ENCODE peak calls at places on chromosomes 5 and 9, in eight cellular contexts. P is fibroblast of pulmonary artery, B is natural killer cell, E is neural crest cell, T is uterus, I is Caco-2, Z is lower leg skin, L is cardiac muscle cell. D is an unnamed sample.

GRCh38 chr5:132671000-132671399 is 2.8 kb upstream of the IL4 start:
- DNase-seq in P (no peak), B (no peak), E (no peak), T (no peak), I (no peak), Z (no peak), L (no peak), D (no peak)

GRCh38 chr9:128983536-128983935 is 36.0 kb downstream of the NUP188 start:
- DNase-seq in P (no peak), B (no peak), E (no peak), T (no peak), I (no peak), Z (peak), L (no peak), D (no peak)

GRCh38 chr9:136757328-136757727 is 715 bp downstream of the LCN8 start:
- DNase-seq in P (no peak), B (no peak), E (no peak), T (no peak), I (no peak), Z (no peak), L (no peak), D (no peak)

GRCh38 chr5:14914603-14915277 is 43.2 kb upstream of the ANKH start:
- DNase-seq in P (peak), B (no peak), E (no peak), T (no peak), I (no peak), Z (no peak), L (no peak), D (no peak)

GRCh38 chr5:10676224-10676623 is 84.8 kb downstream of the DAP start:
- DNase-seq in P (no peak), B (no peak), E (no peak), T (no peak), I (no peak), Z (peak), L (no peak), D (no peak)

GRCh38 chr9:93020785-93021670 is 37.5 kb upstream of the SUSD3 start:
- DNase-seq in P (no peak), B (no peak), E (no peak), T (no peak), I (no peak), Z (no peak), L (no peak), D (no peak)

GRCh38 chr5:180162304-180162661 is 46.7 kb downstream of the RASGEF1C start:
- DNase-seq in P (no peak), B (no peak), E (no peak), T (no peak), I (no peak), Z (peak), L (no peak), D (no peak)

GRCh38 chr5:34923694-34924461 is 5.5 kb upstream of the DNAJC21 start:
- DNase-seq in P (peak), B (no peak), E (no peak), T (no peak), I (no peak), Z (no peak), L (peak), D (no peak)

GRCh38 chr5:569868-570361 is 42.2 kb upstream of the CEP72 start:
- DNase-seq in P (no peak), B (no peak), E (no peak), T (no peak), I (peak), Z (peak), L (no peak), D (no peak)

GRCh38 chr5:173016621-173017046 is 33.1 kb downstream of the ATP6V0E1 start:
- DNase-seq in P (peak), B (no peak), E (no peak), T (no peak), I (no peak), Z (peak), L (peak), D (no peak)

GRCh38 chr5:15807861-15808260 is 307.9 kb downstream of the FBXL7 start:
- DNase-seq in P (peak), B (no peak), E (no peak), T (peak), I (no peak), Z (no peak), L (peak), D (no peak)

GRCh38 chr9:130756460-130757152 is 63.0 kb downstream of the EXOSC2 start:
- DNase-seq in P (no peak), B (no peak), E (no peak), T (no peak), I (no peak), Z (no peak), L (no peak), D (no peak)

GRCh38 chr5:135204151-135204600 is 170.1 kb upstream of the PITX1 start:
- DNase-seq in P (no peak), B (no peak), E (no peak), T (no peak), I (no peak), Z (no peak), L (peak), D (no peak)

GRCh38 chr9:122941560-122942234 is 877 bp downstream of the RABGAP1 start:
- DNase-seq in P (peak), B (no peak), E (no peak), T (no peak), I (no peak), Z (no peak), L (peak), D (no peak)

GRCh38 chr5:38291355-38291754 is 33.0 kb downstream of the EGFLAM start:
- DNase-seq in P (no peak), B (no peak), E (no peak), T (no peak), I (no peak), Z (no peak), L (no peak), D (no peak)

GRCh38 chr5:58921106-58921505 is 338.2 kb downstream of the RAB3C start:
- DNase-seq in P (peak), B (no peak), E (no peak), T (no peak), I (no peak), Z (no peak), L (peak), D (no peak)

GRCh38 chr5:95734156-95734555 is 3.0 kb downstream of the RHOBTB3 start:
- DNase-seq in P (no peak), B (no peak), E (no peak), T (no peak), I (no peak), Z (no peak), L (no peak), D (no peak)

GRCh38 chr5:95730730-95731570 is at the start of gene RHOBTB3:
- DNase-seq in P (peak), B (peak), E (peak), T (peak), I (peak), Z (peak), L (peak), D (peak)

GRCh38 chr5:95733100-95733499 is 2.0 kb downstream of the RHOBTB3 start:
- DNase-seq in P (no peak), B (no peak), E (no peak), T (no peak), I (no peak), Z (no peak), L (no peak), D (no peak)

GRCh38 chr5:95730011-95730700 is 980 bp upstream of the RHOBTB3 start:
- DNase-seq in P (no peak), B (no peak), E (no peak), T (no peak), I (no peak), Z (no peak), L (no peak), D (no peak)

DNA sequence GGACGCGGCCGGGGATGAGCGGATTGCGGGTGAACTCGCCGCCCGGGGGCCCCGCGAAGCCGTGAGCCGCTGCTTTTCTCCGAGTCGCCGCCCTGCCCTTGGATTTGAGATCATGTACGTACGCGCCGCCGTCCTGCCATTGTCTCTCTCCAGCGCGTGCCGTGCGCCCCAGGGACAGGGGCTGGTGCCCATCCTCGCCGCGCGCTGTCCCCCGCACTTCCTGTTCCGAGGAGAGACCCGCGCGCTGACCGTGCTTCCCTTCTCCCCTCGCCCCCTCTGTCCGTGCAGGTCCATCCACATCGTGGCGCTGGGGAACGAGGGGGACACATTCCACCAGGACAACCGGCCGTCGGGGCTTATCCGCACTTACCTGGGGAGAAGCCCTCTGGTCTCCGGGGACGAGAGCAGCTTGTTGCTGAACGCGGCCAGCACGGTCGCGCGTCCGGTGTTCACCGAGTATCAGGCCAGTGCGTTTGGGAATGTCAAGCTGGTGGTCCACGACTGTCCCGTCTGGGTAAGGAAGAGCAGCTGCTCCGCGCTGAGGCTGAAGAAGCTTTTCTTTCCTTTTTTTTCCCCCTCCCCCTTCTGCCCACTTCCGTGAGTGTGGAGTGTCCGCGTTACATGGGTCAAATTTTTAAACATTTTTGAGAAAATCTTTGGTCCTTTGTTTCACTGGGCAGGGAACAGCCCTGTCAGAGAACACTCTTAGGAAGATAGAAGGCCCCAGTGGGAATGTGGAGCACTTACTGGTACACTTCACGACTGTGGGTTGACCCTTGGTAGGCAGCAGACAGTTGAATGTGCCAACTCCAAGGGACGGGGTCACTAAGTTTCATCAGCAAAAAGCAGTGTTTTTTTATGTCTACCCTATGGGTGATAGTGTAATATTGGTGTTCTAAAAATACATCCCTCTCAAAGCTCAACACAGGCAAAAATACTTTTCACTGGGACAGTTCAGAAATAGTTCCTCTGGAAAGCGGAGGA is 727 bp downstream of the RHOBTB3 start:
- DNase-seq in P (peak), B (peak), E (peak), T (peak), I (peak), Z (peak), L (peak), D (no peak)
- TF ChIP-seq CTCF in P (no peak), B (no peak), E (no peak), T (no peak), I (no peak), Z (no peak), L (no peak), D (no peak)

GRCh38 chr5:169914766-169915165 is 65.5 kb downstream of the INSYN2B start:
- DNase-seq in P (peak), B (no peak), E (peak), T (no peak), I (no peak), Z (peak), L (peak), D (no peak)

GRCh38 chr5:169909945-169910344 is 70.3 kb downstream of the INSYN2B start:
- DNase-seq in P (no peak), B (no peak), E (no peak), T (no peak), I (no peak), Z (no peak), L (no peak), D (no peak)

GRCh38 chr5:169910393-169910792 is 69.9 kb downstream of the INSYN2B start:
- DNase-seq in P (no peak), B (no peak), E (no peak), T (no peak), I (no peak), Z (no peak), L (no peak), D (no peak)

GRCh38 chr5:169913479-169913878 is 66.8 kb downstream of the INSYN2B start:
- DNase-seq in P (no peak), B (no peak), E (no peak), T (no peak), I (no peak), Z (no peak), L (peak), D (no peak)

DNA sequence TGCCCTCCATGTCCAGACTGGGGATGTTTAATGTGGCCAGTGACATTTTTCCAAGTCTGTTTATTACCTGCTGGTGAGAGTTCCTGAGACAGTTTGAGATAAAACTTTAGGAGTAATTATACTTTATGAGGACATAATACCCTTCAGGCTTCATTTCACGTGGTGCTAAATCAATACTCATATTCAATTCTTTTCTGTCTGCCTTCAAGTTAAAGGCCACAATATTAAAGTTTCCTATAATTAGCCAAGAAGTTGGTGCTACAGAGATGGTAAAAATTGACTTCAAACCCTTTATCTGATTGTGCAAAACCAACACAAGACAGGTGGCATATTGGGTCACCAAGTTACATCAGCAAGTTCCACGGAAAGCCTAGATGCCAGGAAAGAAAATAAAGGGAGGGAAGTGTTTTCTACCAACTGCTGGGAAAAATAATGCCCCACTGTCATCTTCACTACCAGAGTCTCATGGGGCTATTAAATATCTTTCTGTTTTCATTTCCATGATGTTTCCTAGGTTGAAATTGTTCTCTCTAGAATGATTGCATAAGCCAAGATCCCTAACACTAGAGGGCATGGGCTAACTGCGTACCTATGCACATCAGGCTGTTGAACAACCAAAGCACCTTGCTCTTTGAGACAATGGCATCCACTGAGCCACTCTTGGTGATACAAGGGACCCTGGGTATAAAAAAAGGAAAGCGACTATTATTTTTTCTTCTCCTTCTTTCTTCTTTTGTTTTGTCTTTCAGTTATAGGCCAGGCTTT is 68.7 kb downstream of the INSYN2B start:
- DNase-seq in P (no peak), B (no peak), E (no peak), T (no peak), I (no peak), Z (no peak), L (no peak), D (no peak)
- TF ChIP-seq CTCF in P (no peak), B (no peak), E (no peak), T (no peak), I (no peak), Z (no peak), L (no peak), D (no peak)

DNA sequence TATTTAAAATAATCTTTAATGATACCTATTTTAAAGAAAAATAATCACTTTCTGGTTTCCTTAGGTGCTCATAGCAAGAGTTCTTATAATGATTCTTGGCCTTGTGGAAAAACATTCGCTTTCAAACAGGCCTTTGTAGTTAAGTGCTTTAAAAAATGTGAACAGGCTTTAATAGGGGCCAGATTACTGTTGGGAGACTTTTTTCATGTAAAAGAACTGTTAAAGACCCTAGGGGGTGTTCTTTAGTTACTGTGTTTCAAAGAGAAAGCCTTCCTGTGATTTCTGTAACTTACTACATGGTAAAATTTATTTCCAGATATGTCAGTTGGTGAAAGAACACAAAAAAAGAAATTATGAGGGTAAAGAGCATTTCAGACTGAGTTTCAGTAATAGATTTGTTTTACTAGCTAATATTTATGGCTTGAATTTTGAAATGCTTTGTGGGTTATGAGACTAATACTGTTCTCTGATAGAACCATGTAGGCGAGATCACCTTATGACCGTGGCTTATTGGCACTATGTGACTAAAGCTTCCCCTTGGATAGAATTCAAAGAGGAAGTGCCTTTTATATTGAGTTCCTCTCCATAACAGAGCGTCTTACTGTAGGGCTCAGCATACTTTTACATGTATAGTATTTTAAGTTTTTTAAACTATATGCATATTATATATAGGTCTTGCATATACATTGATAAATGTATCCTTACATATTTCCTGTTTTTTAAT is 70.8 kb downstream of the CSNK1G3 start:
- DNase-seq in P (no peak), B (no peak), E (no peak), T (no peak), I (no peak), Z (no peak), L (no peak), D (no peak)
- TF ChIP-seq CTCF in P (no peak), B (no peak), E (no peak), T (no peak), I (no peak), Z (no peak), L (no peak), D (no peak)

GRCh38 chr5:140151719-140152609 is 23.0 kb upstream of the CYSTM1 start:
- DNase-seq in P (no peak), B (no peak), E (no peak), T (no peak), I (no peak), Z (peak), L (no peak), D (no peak)
- TF ChIP-seq CTCF in P (no peak), B (no peak), E (no peak), T (no peak), I (no peak), Z (no peak), L (no peak), D (no peak)

GRCh38 chr5:150541397-150541675 is 33.4 kb downstream of the NDST1 start:
- DNase-seq in P (no peak), B (no peak), E (no peak), T (no peak), I (no peak), Z (peak), L (no peak), D (no peak)

GRCh38 chr5:150544606-150545219 is 36.8 kb downstream of the NDST1 start:
- DNase-seq in P (peak), B (peak), E (peak), T (peak), I (peak), Z (peak), L (peak), D (peak)

GRCh38 chr5:150541895-150542294 is 34.0 kb downstream of the NDST1 start:
- DNase-seq in P (no peak), B (no peak), E (no peak), T (no peak), I (no peak), Z (no peak), L (no peak), D (no peak)

GRCh38 chr5:150540615-150541396 is 32.9 kb downstream of the NDST1 start:
- DNase-seq in P (peak), B (no peak), E (no peak), T (peak), I (no peak), Z (peak), L (peak), D (no peak)

GRCh38 chr5:150542933-150543445 is 35.1 kb downstream of the NDST1 start:
- DNase-seq in P (no peak), B (no peak), E (no peak), T (no peak), I (peak), Z (peak), L (no peak), D (no peak)
- TF ChIP-seq CTCF in P (no peak), B (no peak), E (no peak), T (no peak), I (no peak), Z (no peak), L (no peak), D (no peak)

GRCh38 chr9:71005456-71005855 is 116.0 kb downstream of the TRPM3 start:
- DNase-seq in P (no peak), B (no peak), E (no peak), T (no peak), I (no peak), Z (no peak), L (no peak), D (no peak)

GRCh38 chr9:71001780-71002386 is 119.5 kb downstream of the TRPM3 start:
- DNase-seq in P (peak), B (no peak), E (no peak), T (no peak), I (peak), Z (no peak), L (peak), D (no peak)

GRCh38 chr9:71004196-71004595 is 117.2 kb downstream of the TRPM3 start:
- DNase-seq in P (no peak), B (no peak), E (no peak), T (no peak), I (no peak), Z (no peak), L (peak), D (no peak)

GRCh38 chr9:70998962-70999361 is 122.5 kb downstream of the TRPM3 start:
- DNase-seq in P (peak), B (no peak), E (no peak), T (no peak), I (no peak), Z (no peak), L (peak), D (no peak)

DNA sequence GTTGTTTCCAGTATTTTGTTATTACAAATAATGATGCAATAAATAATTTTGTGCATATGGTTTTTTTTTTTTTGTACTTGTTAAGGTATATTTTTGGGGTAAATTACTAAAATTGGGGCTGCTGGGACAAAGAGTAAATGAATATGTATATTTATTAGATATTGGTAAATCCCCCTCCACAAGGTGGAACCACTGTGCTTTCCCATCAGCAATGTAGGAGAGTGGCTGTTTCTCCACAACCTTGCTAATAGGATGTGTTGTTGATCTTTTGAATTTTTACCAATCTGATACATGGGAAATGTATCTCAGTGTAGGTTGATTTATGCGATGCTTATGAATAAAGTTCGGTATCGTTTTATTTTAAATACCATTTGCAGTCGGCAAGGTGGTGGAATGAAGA is 118.1 kb downstream of the TRPM3 start:
- DNase-seq in P (no peak), B (no peak), E (no peak), T (no peak), I (no peak), Z (no peak), L (peak), D (no peak)
- TF ChIP-seq CTCF in P (no peak), B (no peak), E (no peak), T (no peak), I (no peak), Z (no peak), L (no peak), D (no peak)

GRCh38 chr5:168472329-168472728 is 13.9 kb upstream of the RARS1 start:
- DNase-seq in P (peak), B (no peak), E (no peak), T (no peak), I (no peak), Z (no peak), L (peak), D (no peak)
- TF ChIP-seq CTCF in P (peak), B (no peak), E (no peak), T (no peak), I (no peak), Z (no peak), L (peak), D (no peak)